ENCODE peak calls at places on chromosomes 1 and 21, in seven cellular contexts. One of them, this sample, is unnamed.
A peak's percentile ranks its signal among the peaks of the same experiment; 100 is the strongest.

GRCh38 chr21:43824250-43824882 is 35.0 kb downstream of the RRP1 start:
- DNase-seq in GM23338: no peak
- DNase-seq in breast epithelium: no peak
- DNase-seq in K562: no peak
- DNase-seq in sigmoid colon: peak; percentile 51
- DNase-seq in H1: no peak
- DNase-seq in upper lobe of left lung: peak; percentile 32
- DNase-seq in this sample: no peak

GRCh38 chr1:211874521-211875347 is 44.2 kb upstream of the LPGAT1 start:
- DNase-seq in GM23338: no peak
- DNase-seq in H1: no peak
- DNase-seq in sigmoid colon: no peak
- DNase-seq in upper lobe of left lung: peak; percentile 83
- DNase-seq in K562: no peak
- DNase-seq in breast epithelium: no peak
- DNase-seq in this sample: no peak

GRCh38 chr1:209937996-209938959 is at the start of gene SYT14:
- DNase-seq in upper lobe of left lung: peak; percentile 65
- DNase-seq in breast epithelium: no peak
- DNase-seq in H1: peak; percentile 85
- DNase-seq in K562: peak; percentile 12
- DNase-seq in GM23338: peak; percentile 91
- DNase-seq in sigmoid colon: no peak
- DNase-seq in this sample: no peak

GRCh38 chr1:153506831-153507413 is 28.9 kb downstream of the S100A6 start:
- DNase-seq in K562: no peak
- DNase-seq in H1: no peak
- DNase-seq in sigmoid colon: peak; percentile 96
- DNase-seq in upper lobe of left lung: peak; percentile 33
- DNase-seq in GM23338: no peak
- DNase-seq in breast epithelium: no peak
- DNase-seq in this sample: peak; percentile 67

GRCh38 chr1:26471201-26471497 is 1.1 kb upstream of the HMGN2 start:
- DNase-seq in K562: no peak
- DNase-seq in upper lobe of left lung: no peak
- DNase-seq in H1: no peak
- DNase-seq in GM23338: no peak
- DNase-seq in breast epithelium: no peak
- DNase-seq in sigmoid colon: no peak
- DNase-seq in this sample: no peak

GRCh38 chr21:44456207-44456914 is 1.1 kb downstream of the LRRC3 start:
- DNase-seq in upper lobe of left lung: peak; percentile 77
- DNase-seq in breast epithelium: peak; percentile 41
- DNase-seq in H1: no peak
- DNase-seq in GM23338: peak; percentile 26
- DNase-seq in K562: no peak
- DNase-seq in sigmoid colon: peak; percentile 63
- DNase-seq in this sample: no peak

GRCh38 chr1:4728319-4729107 is 74.1 kb downstream of the AJAP1 start:
- DNase-seq in H1: no peak
- DNase-seq in GM23338: no peak
- DNase-seq in K562: no peak
- DNase-seq in breast epithelium: no peak
- DNase-seq in upper lobe of left lung: no peak
- DNase-seq in sigmoid colon: no peak
- DNase-seq in this sample: no peak

GRCh38 chr21:44751799-44752636 is 40.6 kb upstream of the TSPEAR start:
- DNase-seq in GM23338: no peak
- DNase-seq in H1: no peak
- DNase-seq in sigmoid colon: no peak
- DNase-seq in breast epithelium: no peak
- DNase-seq in K562: no peak
- DNase-seq in upper lobe of left lung: peak; percentile 68
- DNase-seq in this sample: no peak

GRCh38 chr1:16922885-16923431 is 1.2 kb downstream of the CROCC start:
- DNase-seq in GM23338: peak; percentile 46
- DNase-seq in upper lobe of left lung: no peak
- DNase-seq in breast epithelium: no peak
- DNase-seq in K562: peak; percentile 33
- DNase-seq in H1: no peak
- DNase-seq in sigmoid colon: no peak
- DNase-seq in this sample: no peak

GRCh38 chr1:247357062-247357780 is 25.6 kb upstream of the ZNF496 start:
- DNase-seq in sigmoid colon: no peak
- DNase-seq in upper lobe of left lung: no peak
- DNase-seq in breast epithelium: no peak
- DNase-seq in GM23338: peak; percentile 37
- DNase-seq in H1: no peak
- DNase-seq in K562: no peak
- DNase-seq in this sample: no peak

GRCh38 chr21:34553199-34553952 is 41.4 kb upstream of the KCNE1 start:
- DNase-seq in upper lobe of left lung: no peak
- DNase-seq in K562: no peak
- DNase-seq in H1: no peak
- DNase-seq in sigmoid colon: no peak
- DNase-seq in breast epithelium: no peak
- DNase-seq in GM23338: no peak
- DNase-seq in this sample: no peak

GRCh38 chr1:161019767-161020572 is 982 bp downstream of the F11R start:
- DNase-seq in breast epithelium: no peak
- DNase-seq in sigmoid colon: no peak
- DNase-seq in GM23338: peak; percentile 42
- DNase-seq in H1: no peak
- DNase-seq in upper lobe of left lung: no peak
- DNase-seq in K562: no peak
- DNase-seq in this sample: no peak

GRCh38 chr1:31712625-31713024 is 8.8 kb upstream of the COL16A1 start:
- DNase-seq in K562: no peak
- DNase-seq in sigmoid colon: peak; percentile 82
- DNase-seq in H1: no peak
- DNase-seq in breast epithelium: no peak
- DNase-seq in upper lobe of left lung: no peak
- DNase-seq in GM23338: no peak
- DNase-seq in this sample: peak; percentile 66

GRCh38 chr1:10507111-10507879 is 32.5 kb downstream of the PEX14 start:
- DNase-seq in K562: peak; percentile 67
- DNase-seq in breast epithelium: no peak
- DNase-seq in sigmoid colon: peak; percentile 86
- DNase-seq in upper lobe of left lung: peak; percentile 76
- DNase-seq in H1: no peak
- DNase-seq in GM23338: peak; percentile 86
- DNase-seq in this sample: peak; percentile 62

GRCh38 chr21:31354604-31355443 is 10.8 kb upstream of the TIAM1 start:
- DNase-seq in H1: no peak
- DNase-seq in sigmoid colon: no peak
- DNase-seq in GM23338: peak; percentile 25
- DNase-seq in K562: no peak
- DNase-seq in breast epithelium: peak; percentile 66
- DNase-seq in upper lobe of left lung: no peak
- DNase-seq in this sample: peak; percentile 13

DNA sequence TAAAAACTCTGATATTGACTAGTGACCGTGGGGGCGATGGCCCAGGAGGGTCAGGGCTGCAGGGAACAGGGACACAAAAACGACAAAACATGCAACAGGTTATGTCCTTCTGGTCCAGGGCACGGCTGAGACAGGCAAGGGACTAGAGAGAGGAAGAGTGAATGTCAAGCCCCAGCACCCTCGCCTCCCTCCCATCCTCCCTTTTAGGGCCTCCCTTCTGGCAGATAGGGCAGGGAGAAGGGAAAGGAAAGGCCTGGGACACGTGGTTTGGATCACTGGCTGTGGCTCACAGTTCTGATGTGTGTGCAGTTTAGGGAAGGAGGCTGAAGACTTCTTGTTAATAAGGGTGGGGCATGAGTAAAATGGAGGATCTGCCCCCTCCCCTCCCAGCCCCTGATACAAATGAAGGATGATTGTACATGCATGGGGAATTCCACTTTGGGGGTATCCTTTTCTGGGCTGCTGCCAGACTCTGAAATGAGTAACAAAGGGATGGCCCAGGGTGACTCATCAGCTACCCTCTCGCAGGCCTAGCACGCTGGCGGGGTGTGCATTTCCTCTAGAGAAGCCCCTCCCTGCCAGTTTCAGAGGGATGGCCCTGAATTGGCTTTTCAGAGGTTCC is 14.2 kb downstream of the CAPN2 start:
- DNase-seq in H1: peak; percentile 64
- DNase-seq in breast epithelium: no peak
- DNase-seq in GM23338: peak; percentile 87
- DNase-seq in K562: peak; percentile 89
- DNase-seq in upper lobe of left lung: no peak
- DNase-seq in sigmoid colon: peak; percentile 89
- DNase-seq in this sample: peak; percentile 61
- H3K4me1 ChIP-seq in H1: peaks cover 9% of the 10 kb centered on the region
- H3K4me1 ChIP-seq in breast epithelium: peaks cover 18% of the 10 kb centered on the region
- H3K4me1 ChIP-seq in GM23338: peaks cover 31% of the 10 kb centered on the region
- H3K4me1 ChIP-seq in K562: peaks cover 29% of the 10 kb centered on the region
- H3K4me1 ChIP-seq in upper lobe of left lung: peaks cover 72% of the 10 kb centered on the region
- H3K4me1 ChIP-seq in sigmoid colon: peaks cover 35% of the 10 kb centered on the region
- H3K4me1 ChIP-seq in this sample: peaks cover 11% of the 10 kb centered on the region

DNA sequence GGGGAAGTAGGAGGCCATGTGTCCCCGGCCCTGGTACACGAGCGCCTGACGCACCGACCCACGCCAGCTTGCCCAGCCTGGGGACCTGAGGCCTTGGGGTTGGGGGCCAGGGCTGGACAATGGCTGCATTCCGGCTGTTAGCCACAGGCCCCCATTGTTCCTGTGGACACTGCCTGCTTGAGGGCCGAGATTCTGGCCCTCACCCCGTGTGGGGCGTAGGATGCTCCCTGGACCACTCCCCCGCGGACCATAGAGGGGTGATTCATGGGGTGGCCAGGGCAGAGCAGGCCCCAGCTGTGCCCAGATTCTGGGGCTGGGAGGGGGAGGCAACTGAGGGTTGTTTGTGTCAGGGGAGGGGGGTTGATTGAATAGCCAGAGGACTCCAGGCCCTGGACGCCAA is 11.7 kb downstream of the POU3F1 start:
- DNase-seq in GM23338: no peak
- DNase-seq in breast epithelium: no peak
- DNase-seq in K562: no peak
- DNase-seq in H1: no peak
- DNase-seq in sigmoid colon: no peak
- DNase-seq in upper lobe of left lung: peak; percentile 64
- DNase-seq in this sample: no peak
- TF ChIP-seq POLR2AphosphoS5 in GM23338: no peak
- TF ChIP-seq POLR2AphosphoS5 in breast epithelium: no peak
- TF ChIP-seq POLR2AphosphoS5 in K562: no peak
- TF ChIP-seq POLR2AphosphoS5 in H1: no peak
- TF ChIP-seq POLR2AphosphoS5 in sigmoid colon: no peak
- TF ChIP-seq POLR2AphosphoS5 in upper lobe of left lung: no peak
- TF ChIP-seq POLR2AphosphoS5 in this sample: no peak

DNA sequence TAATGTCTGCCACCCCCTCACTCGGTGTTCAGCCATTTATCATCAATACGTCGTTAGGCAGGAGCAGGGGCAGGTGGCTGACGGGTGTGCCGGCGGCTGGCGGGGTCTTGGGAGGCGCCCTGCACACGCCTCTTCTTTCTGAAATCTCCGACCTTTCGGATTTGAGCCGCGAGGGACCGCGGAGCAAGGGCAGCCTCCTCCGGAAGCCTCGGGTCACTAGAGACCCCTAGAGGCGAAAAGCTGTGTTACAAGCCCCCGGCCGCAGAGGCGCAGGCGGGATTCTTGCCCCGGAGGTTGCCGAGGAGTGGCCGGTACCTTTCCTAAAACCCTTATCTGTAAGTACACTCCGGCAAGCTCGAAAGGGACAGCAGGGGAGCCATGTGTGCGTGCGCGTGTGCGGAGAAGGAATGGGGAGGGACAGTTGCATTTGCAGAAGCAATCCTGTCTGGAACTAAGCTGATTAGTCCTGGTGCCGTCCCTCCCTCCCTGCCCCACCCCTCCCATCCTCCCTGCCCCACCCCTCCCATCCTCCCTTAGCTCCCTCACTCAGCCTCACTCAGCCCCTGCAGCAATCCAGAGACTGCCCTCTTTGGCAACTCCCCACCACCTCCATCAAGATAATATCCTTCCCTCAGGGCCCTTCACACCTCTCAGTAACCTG is 11.0 kb downstream of the BRINP2 start:
- DNase-seq in upper lobe of left lung: peak; percentile 82
- DNase-seq in H1: peak; percentile 96
- DNase-seq in GM23338: peak; percentile 92
- DNase-seq in sigmoid colon: peak; percentile 65
- DNase-seq in breast epithelium: no peak
- DNase-seq in K562: peak; percentile 85
- DNase-seq in this sample: peak; percentile 37
- TF ChIP-seq CTCF in upper lobe of left lung: peak; percentile 65
- TF ChIP-seq CTCF in H1: peak; percentile 90
- TF ChIP-seq CTCF in GM23338: peak; percentile 78
- TF ChIP-seq CTCF in sigmoid colon: peak; percentile 24
- TF ChIP-seq CTCF in breast epithelium: peak; percentile 66
- TF ChIP-seq CTCF in K562: peak; percentile 81
- TF ChIP-seq CTCF in this sample: peak; percentile 58

GRCh38 chr1:155504207-155504606 is 58.4 kb downstream of the ASH1L start:
- DNase-seq in sigmoid colon: no peak
- DNase-seq in upper lobe of left lung: no peak
- DNase-seq in GM23338: peak; percentile 60
- DNase-seq in breast epithelium: no peak
- DNase-seq in H1: no peak
- DNase-seq in K562: no peak
- DNase-seq in this sample: no peak
- H3K4me1 ChIP-seq in sigmoid colon: peaks cover 43% of the 10 kb centered on the region
- H3K4me1 ChIP-seq in upper lobe of left lung: peaks cover 29% of the 10 kb centered on the region
- H3K4me1 ChIP-seq in GM23338: peaks cover 20% of the 10 kb centered on the region
- H3K4me1 ChIP-seq in breast epithelium: no peaks in the 10 kb centered on the region
- H3K4me1 ChIP-seq in H1: peaks cover 6% of the 10 kb centered on the region
- H3K4me1 ChIP-seq in K562: no peaks in the 10 kb centered on the region
- H3K4me1 ChIP-seq in this sample: peaks cover 14% of the 10 kb centered on the region

DNA sequence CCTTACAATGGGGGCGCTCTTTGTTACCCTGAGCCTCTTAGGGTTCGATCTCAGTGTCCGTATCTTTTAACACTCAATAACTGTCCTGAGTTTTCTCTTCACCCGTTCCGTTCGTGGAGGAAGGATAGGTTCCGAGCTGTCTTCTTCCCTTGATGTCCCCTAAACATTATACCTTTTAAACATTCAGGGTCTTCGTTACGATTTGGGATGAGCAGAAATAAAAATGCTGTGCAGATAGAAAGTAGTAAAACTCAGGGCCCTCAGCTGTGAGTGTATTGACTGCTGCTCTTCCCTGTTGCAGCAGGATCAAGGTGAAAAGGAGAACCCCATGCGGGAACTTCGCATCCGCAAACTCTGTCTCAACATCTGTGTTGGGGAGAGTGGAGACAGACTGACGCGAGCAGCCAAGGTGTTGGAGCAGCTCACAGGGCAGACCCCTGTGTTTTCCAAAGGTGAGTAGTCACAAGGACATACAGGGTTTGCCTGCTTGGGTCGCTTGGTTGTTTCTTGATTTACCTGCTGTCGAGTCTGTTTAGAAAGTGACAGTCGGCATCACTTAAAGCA is 784 bp downstream of the RPL11 start:
- DNase-seq in GM23338: no peak
- DNase-seq in breast epithelium: no peak
- DNase-seq in H1: no peak
- DNase-seq in upper lobe of left lung: no peak
- DNase-seq in sigmoid colon: no peak
- DNase-seq in K562: no peak
- DNase-seq in this sample: no peak
- TF ChIP-seq POLR2AphosphoS5 in GM23338: no peak
- TF ChIP-seq POLR2AphosphoS5 in breast epithelium: no peak
- TF ChIP-seq POLR2AphosphoS5 in H1: no peak
- TF ChIP-seq POLR2AphosphoS5 in upper lobe of left lung: no peak
- TF ChIP-seq POLR2AphosphoS5 in sigmoid colon: no peak
- TF ChIP-seq POLR2AphosphoS5 in K562: peak; percentile 5
- TF ChIP-seq POLR2AphosphoS5 in this sample: no peak

This sample was measured in transverse colon.